ENCODE peak calls at places on chromosomes 13 and 19, in four cellular contexts. X is NCI-H345; G is caudate nucleus; L is CD4-positive, CD25-positive, alpha-beta regulatory T cell. O is an unnamed sample.

GRCh38 chr19:19053508-19054314 is 10.1 kb upstream of the SLC25A42 start:
- DNase-seq in X (peak), G (no peak), L (peak), O (no peak)

GRCh38 chr19:48989701-48990291 is 3.3 kb downstream of the GYS1 start:
- DNase-seq in X (no peak), G (no peak), L (no peak), O (no peak)

GRCh38 chr13:76378767-76379166 is 507.4 kb downstream of the KCTD12 start:
- DNase-seq in X (no peak), G (no peak), L (no peak), O (no peak)

GRCh38 chr13:80508031-80508430 is 167.1 kb upstream of the SPRY2 start:
- DNase-seq in X (no peak), G (no peak), L (no peak), O (no peak)

GRCh38 chr13:27476943-27477681 is 26.7 kb upstream of the MTIF3 start:
- DNase-seq in X (no peak), G (no peak), L (peak), O (no peak)

GRCh38 chr13:106374631-106375030 is 160.8 kb downstream of the EFNB2 start:
- DNase-seq in X (no peak), G (no peak), L (no peak), O (no peak)

GRCh38 chr13:111634410-111634809 is 314.0 kb downstream of the TEX29 start:
- DNase-seq in X (no peak), G (no peak), L (no peak), O (no peak)

GRCh38 chr19:28401739-28402138 is 811.2 kb downstream of the UQCRFS1 start:
- DNase-seq in X (peak), G (no peak), L (no peak), O (no peak)

GRCh38 chr19:16608290-16608704 is 19.7 kb downstream of the MED26 start:
- DNase-seq in X (no peak), G (no peak), L (no peak), O (no peak)

GRCh38 chr13:40187324-40187795 is 479.1 kb downstream of the FOXO1 start:
- DNase-seq in X (no peak), G (no peak), L (peak), O (no peak)

GRCh38 chr19:12272980-12273901 is 21.4 kb downstream of the ZNF44 start:
- DNase-seq in X (no peak), G (no peak), L (no peak), O (no peak)

GRCh38 chr13:109874921-109875454 is 88.6 kb upstream of the IRS2 start:
- DNase-seq in X (no peak), G (no peak), L (no peak), O (no peak)

O was measured in NCI-H2171 treated with DMSO at 0.1 percent for 48 hours.